ENCODE peak calls at places on chromosomes 7 and 10, in ten cellular contexts. One of them, this sample, is unnamed.

GRCh38 chr7:21733837-21734236 is 191.0 kb downstream of the DNAH11 start:
- DNase-seq in EH: no peak
- DNase-seq in AG09319: no peak
- DNase-seq in activated T-helper 1 cell treated with anti-CD3 and anti-CD28 coated beads, Interleukin-12 subunit alpha, Interleukin-12 subunit beta, Interleukin-2, Interleukin-4 antibody, amounts not matched to agents 30 ng/mL and 10 ng/mL and 1 ng/mL, durations not matched to agents 14 hours and 24 hours and 36 hours: no peak
- DNase-seq in epithelial cell of proximal tubule: no peak
- DNase-seq in fibroblast of lung: no peak
- DNase-seq in stimulated activated CD4-positive, alpha-beta T cell treated with anti-CD3 and anti-CD28 coated beads, TNF-alpha, amount 100 ng/mL, for 24 hours: no peak
- DNase-seq in activated gamma-delta T cell treated with Interleukin-2 at 50 U/mL for 16 hours: no peak
- DNase-seq in effector CD4-positive, alpha-beta T cell: no peak
- DNase-seq in ACHN: no peak
- DNase-seq in this sample: no peak

GRCh38 chr7:106630648-106631047 is 30.3 kb downstream of the CCDC71L start:
- DNase-seq in activated gamma-delta T cell treated with Interleukin-2 at 50 U/mL for 16 hours: no peak
- DNase-seq in activated T-helper 1 cell treated with anti-CD3 and anti-CD28 coated beads, Interleukin-12 subunit alpha, Interleukin-12 subunit beta, Interleukin-2, Interleukin-4 antibody, amounts not matched to agents 30 ng/mL and 10 ng/mL and 1 ng/mL, durations not matched to agents 14 hours and 24 hours and 36 hours: no peak
- DNase-seq in EH: no peak
- DNase-seq in fibroblast of lung: no peak
- DNase-seq in AG09319: no peak
- DNase-seq in effector CD4-positive, alpha-beta T cell: no peak
- DNase-seq in stimulated activated CD4-positive, alpha-beta T cell treated with anti-CD3 and anti-CD28 coated beads, TNF-alpha, amount 100 ng/mL, for 24 hours: no peak
- DNase-seq in ACHN: no peak
- DNase-seq in epithelial cell of proximal tubule: no peak
- DNase-seq in this sample: no peak

GRCh38 chr10:91514025-91514424 is 103.9 kb downstream of the HECTD2 start:
- DNase-seq in fibroblast of lung: peak; percentile 59
- DNase-seq in activated gamma-delta T cell treated with Interleukin-2 at 50 U/mL for 16 hours: no peak
- DNase-seq in activated T-helper 1 cell treated with anti-CD3 and anti-CD28 coated beads, Interleukin-12 subunit alpha, Interleukin-12 subunit beta, Interleukin-2, Interleukin-4 antibody, amounts not matched to agents 30 ng/mL and 10 ng/mL and 1 ng/mL, durations not matched to agents 14 hours and 24 hours and 36 hours: no peak
- DNase-seq in effector CD4-positive, alpha-beta T cell: no peak
- DNase-seq in epithelial cell of proximal tubule: no peak
- DNase-seq in ACHN: no peak
- DNase-seq in EH: peak; percentile 23
- DNase-seq in stimulated activated CD4-positive, alpha-beta T cell treated with anti-CD3 and anti-CD28 coated beads, TNF-alpha, amount 100 ng/mL, for 24 hours: no peak
- DNase-seq in AG09319: no peak
- DNase-seq in this sample: no peak

GRCh38 chr7:129569811-129570215 is 41.7 kb upstream of the NRF1 start:
- DNase-seq in epithelial cell of proximal tubule: peak; percentile 86
- DNase-seq in fibroblast of lung: peak; percentile 77
- DNase-seq in activated T-helper 1 cell treated with anti-CD3 and anti-CD28 coated beads, Interleukin-12 subunit alpha, Interleukin-12 subunit beta, Interleukin-2, Interleukin-4 antibody, amounts not matched to agents 30 ng/mL and 10 ng/mL and 1 ng/mL, durations not matched to agents 14 hours and 24 hours and 36 hours: no peak
- DNase-seq in ACHN: peak; percentile 97
- DNase-seq in EH: peak; percentile 93
- DNase-seq in effector CD4-positive, alpha-beta T cell: no peak
- DNase-seq in AG09319: peak; percentile 63
- DNase-seq in activated gamma-delta T cell treated with Interleukin-2 at 50 U/mL for 16 hours: no peak
- DNase-seq in stimulated activated CD4-positive, alpha-beta T cell treated with anti-CD3 and anti-CD28 coated beads, TNF-alpha, amount 100 ng/mL, for 24 hours: no peak
- DNase-seq in this sample: no peak

GRCh38 chr7:108030536-108030935 is 27.6 kb upstream of the LAMB1 start:
- DNase-seq in fibroblast of lung: no peak
- DNase-seq in activated gamma-delta T cell treated with Interleukin-2 at 50 U/mL for 16 hours: no peak
- DNase-seq in activated T-helper 1 cell treated with anti-CD3 and anti-CD28 coated beads, Interleukin-12 subunit alpha, Interleukin-12 subunit beta, Interleukin-2, Interleukin-4 antibody, amounts not matched to agents 30 ng/mL and 10 ng/mL and 1 ng/mL, durations not matched to agents 14 hours and 24 hours and 36 hours: no peak
- DNase-seq in epithelial cell of proximal tubule: no peak
- DNase-seq in EH: peak; percentile 83
- DNase-seq in ACHN: peak; percentile 42
- DNase-seq in stimulated activated CD4-positive, alpha-beta T cell treated with anti-CD3 and anti-CD28 coated beads, TNF-alpha, amount 100 ng/mL, for 24 hours: no peak
- DNase-seq in AG09319: no peak
- DNase-seq in effector CD4-positive, alpha-beta T cell: no peak
- DNase-seq in this sample: no peak

GRCh38 chr10:70903262-70903921 is 15.0 kb upstream of the PCBD1 start:
- DNase-seq in ACHN: peak; percentile 57
- DNase-seq in activated gamma-delta T cell treated with Interleukin-2 at 50 U/mL for 16 hours: peak; percentile 20
- DNase-seq in effector CD4-positive, alpha-beta T cell: peak; percentile 12
- DNase-seq in epithelial cell of proximal tubule: no peak
- DNase-seq in activated T-helper 1 cell treated with anti-CD3 and anti-CD28 coated beads, Interleukin-12 subunit alpha, Interleukin-12 subunit beta, Interleukin-2, Interleukin-4 antibody, amounts not matched to agents 30 ng/mL and 10 ng/mL and 1 ng/mL, durations not matched to agents 14 hours and 24 hours and 36 hours: no peak
- DNase-seq in stimulated activated CD4-positive, alpha-beta T cell treated with anti-CD3 and anti-CD28 coated beads, TNF-alpha, amount 100 ng/mL, for 24 hours: peak; percentile 25
- DNase-seq in EH: peak; percentile 54
- DNase-seq in fibroblast of lung: peak; percentile 50
- DNase-seq in AG09319: no peak
- DNase-seq in this sample: no peak

GRCh38 chr7:87564290-87564963 is 36.3 kb downstream of the ABCB1 start:
- DNase-seq in fibroblast of lung: no peak
- DNase-seq in stimulated activated CD4-positive, alpha-beta T cell treated with anti-CD3 and anti-CD28 coated beads, TNF-alpha, amount 100 ng/mL, for 24 hours: peak; percentile 5
- DNase-seq in AG09319: no peak
- DNase-seq in ACHN: peak; percentile 74
- DNase-seq in activated T-helper 1 cell treated with anti-CD3 and anti-CD28 coated beads, Interleukin-12 subunit alpha, Interleukin-12 subunit beta, Interleukin-2, Interleukin-4 antibody, amounts not matched to agents 30 ng/mL and 10 ng/mL and 1 ng/mL, durations not matched to agents 14 hours and 24 hours and 36 hours: no peak
- DNase-seq in epithelial cell of proximal tubule: no peak
- DNase-seq in effector CD4-positive, alpha-beta T cell: no peak
- DNase-seq in activated gamma-delta T cell treated with Interleukin-2 at 50 U/mL for 16 hours: peak; percentile 10
- DNase-seq in EH: peak; percentile 5
- DNase-seq in this sample: peak; percentile 17

GRCh38 chr10:27998178-27998953 is 513 bp downstream of the ODAD2 start:
- DNase-seq in ACHN: peak; percentile 38
- DNase-seq in activated gamma-delta T cell treated with Interleukin-2 at 50 U/mL for 16 hours: peak; percentile 11
- DNase-seq in epithelial cell of proximal tubule: no peak
- DNase-seq in fibroblast of lung: peak; percentile 43
- DNase-seq in activated T-helper 1 cell treated with anti-CD3 and anti-CD28 coated beads, Interleukin-12 subunit alpha, Interleukin-12 subunit beta, Interleukin-2, Interleukin-4 antibody, amounts not matched to agents 30 ng/mL and 10 ng/mL and 1 ng/mL, durations not matched to agents 14 hours and 24 hours and 36 hours: no peak
- DNase-seq in effector CD4-positive, alpha-beta T cell: no peak
- DNase-seq in EH: peak; percentile 55
- DNase-seq in AG09319: no peak
- DNase-seq in stimulated activated CD4-positive, alpha-beta T cell treated with anti-CD3 and anti-CD28 coated beads, TNF-alpha, amount 100 ng/mL, for 24 hours: peak; percentile 32
- DNase-seq in this sample: no peak

GRCh38 chr7:157394246-157395191 is 57.7 kb downstream of the DNAJB6 start:
- DNase-seq in EH: peak; percentile 49
- DNase-seq in activated gamma-delta T cell treated with Interleukin-2 at 50 U/mL for 16 hours: no peak
- DNase-seq in effector CD4-positive, alpha-beta T cell: no peak
- DNase-seq in fibroblast of lung: peak; percentile 28
- DNase-seq in stimulated activated CD4-positive, alpha-beta T cell treated with anti-CD3 and anti-CD28 coated beads, TNF-alpha, amount 100 ng/mL, for 24 hours: no peak
- DNase-seq in ACHN: no peak
- DNase-seq in epithelial cell of proximal tubule: no peak
- DNase-seq in AG09319: no peak
- DNase-seq in activated T-helper 1 cell treated with anti-CD3 and anti-CD28 coated beads, Interleukin-12 subunit alpha, Interleukin-12 subunit beta, Interleukin-2, Interleukin-4 antibody, amounts not matched to agents 30 ng/mL and 10 ng/mL and 1 ng/mL, durations not matched to agents 14 hours and 24 hours and 36 hours: no peak
- DNase-seq in this sample: no peak

GRCh38 chr7:102079140-102080002 is 207.3 kb upstream of the SH2B2 start:
- DNase-seq in epithelial cell of proximal tubule: peak; percentile 48
- DNase-seq in EH: no peak
- DNase-seq in fibroblast of lung: no peak
- DNase-seq in activated T-helper 1 cell treated with anti-CD3 and anti-CD28 coated beads, Interleukin-12 subunit alpha, Interleukin-12 subunit beta, Interleukin-2, Interleukin-4 antibody, amounts not matched to agents 30 ng/mL and 10 ng/mL and 1 ng/mL, durations not matched to agents 14 hours and 24 hours and 36 hours: no peak
- DNase-seq in effector CD4-positive, alpha-beta T cell: no peak
- DNase-seq in activated gamma-delta T cell treated with Interleukin-2 at 50 U/mL for 16 hours: no peak
- DNase-seq in stimulated activated CD4-positive, alpha-beta T cell treated with anti-CD3 and anti-CD28 coated beads, TNF-alpha, amount 100 ng/mL, for 24 hours: no peak
- DNase-seq in AG09319: no peak
- DNase-seq in ACHN: no peak
- DNase-seq in this sample: no peak

GRCh38 chr10:5094265-5095205 is at the start of gene AKR1C3:
- DNase-seq in epithelial cell of proximal tubule: peak; percentile 64
- DNase-seq in EH: peak; percentile 53
- DNase-seq in ACHN: peak; percentile 74
- DNase-seq in AG09319: peak; percentile 54
- DNase-seq in effector CD4-positive, alpha-beta T cell: no peak
- DNase-seq in activated gamma-delta T cell treated with Interleukin-2 at 50 U/mL for 16 hours: no peak
- DNase-seq in fibroblast of lung: peak; percentile 84
- DNase-seq in activated T-helper 1 cell treated with anti-CD3 and anti-CD28 coated beads, Interleukin-12 subunit alpha, Interleukin-12 subunit beta, Interleukin-2, Interleukin-4 antibody, amounts not matched to agents 30 ng/mL and 10 ng/mL and 1 ng/mL, durations not matched to agents 14 hours and 24 hours and 36 hours: no peak
- DNase-seq in stimulated activated CD4-positive, alpha-beta T cell treated with anti-CD3 and anti-CD28 coated beads, TNF-alpha, amount 100 ng/mL, for 24 hours: no peak
- DNase-seq in this sample: no peak

GRCh38 chr7:85828654-85829053 is 641.8 kb upstream of the SEMA3D start:
- DNase-seq in stimulated activated CD4-positive, alpha-beta T cell treated with anti-CD3 and anti-CD28 coated beads, TNF-alpha, amount 100 ng/mL, for 24 hours: no peak
- DNase-seq in effector CD4-positive, alpha-beta T cell: no peak
- DNase-seq in EH: no peak
- DNase-seq in activated gamma-delta T cell treated with Interleukin-2 at 50 U/mL for 16 hours: no peak
- DNase-seq in ACHN: no peak
- DNase-seq in epithelial cell of proximal tubule: no peak
- DNase-seq in fibroblast of lung: peak; percentile 6
- DNase-seq in AG09319: no peak
- DNase-seq in activated T-helper 1 cell treated with anti-CD3 and anti-CD28 coated beads, Interleukin-12 subunit alpha, Interleukin-12 subunit beta, Interleukin-2, Interleukin-4 antibody, amounts not matched to agents 30 ng/mL and 10 ng/mL and 1 ng/mL, durations not matched to agents 14 hours and 24 hours and 36 hours: no peak
- DNase-seq in this sample: no peak

GRCh38 chr7:154672659-154673415 is 330.1 kb downstream of the PAXIP1 start:
- DNase-seq in EH: no peak
- DNase-seq in effector CD4-positive, alpha-beta T cell: no peak
- DNase-seq in activated gamma-delta T cell treated with Interleukin-2 at 50 U/mL for 16 hours: no peak
- DNase-seq in AG09319: no peak
- DNase-seq in ACHN: no peak
- DNase-seq in activated T-helper 1 cell treated with anti-CD3 and anti-CD28 coated beads, Interleukin-12 subunit alpha, Interleukin-12 subunit beta, Interleukin-2, Interleukin-4 antibody, amounts not matched to agents 30 ng/mL and 10 ng/mL and 1 ng/mL, durations not matched to agents 14 hours and 24 hours and 36 hours: no peak
- DNase-seq in fibroblast of lung: no peak
- DNase-seq in epithelial cell of proximal tubule: no peak
- DNase-seq in stimulated activated CD4-positive, alpha-beta T cell treated with anti-CD3 and anti-CD28 coated beads, TNF-alpha, amount 100 ng/mL, for 24 hours: no peak
- DNase-seq in this sample: peak; percentile 79

GRCh38 chr7:150898475-150899011 is 46.2 kb downstream of the AOC1 start:
- DNase-seq in ACHN: peak; percentile 70
- DNase-seq in EH: peak; percentile 66
- DNase-seq in stimulated activated CD4-positive, alpha-beta T cell treated with anti-CD3 and anti-CD28 coated beads, TNF-alpha, amount 100 ng/mL, for 24 hours: peak; percentile 77
- DNase-seq in fibroblast of lung: peak; percentile 61
- DNase-seq in activated gamma-delta T cell treated with Interleukin-2 at 50 U/mL for 16 hours: peak; percentile 80
- DNase-seq in AG09319: peak; percentile 23
- DNase-seq in activated T-helper 1 cell treated with anti-CD3 and anti-CD28 coated beads, Interleukin-12 subunit alpha, Interleukin-12 subunit beta, Interleukin-2, Interleukin-4 antibody, amounts not matched to agents 30 ng/mL and 10 ng/mL and 1 ng/mL, durations not matched to agents 14 hours and 24 hours and 36 hours: peak; percentile 56
- DNase-seq in epithelial cell of proximal tubule: no peak
- DNase-seq in effector CD4-positive, alpha-beta T cell: peak; percentile 71
- DNase-seq in this sample: peak; percentile 80

GRCh38 chr7:79555571-79555970 is 102.1 kb upstream of the MAGI2 start:
- DNase-seq in effector CD4-positive, alpha-beta T cell: no peak
- DNase-seq in AG09319: no peak
- DNase-seq in activated T-helper 1 cell treated with anti-CD3 and anti-CD28 coated beads, Interleukin-12 subunit alpha, Interleukin-12 subunit beta, Interleukin-2, Interleukin-4 antibody, amounts not matched to agents 30 ng/mL and 10 ng/mL and 1 ng/mL, durations not matched to agents 14 hours and 24 hours and 36 hours: no peak
- DNase-seq in EH: no peak
- DNase-seq in fibroblast of lung: peak; percentile 5
- DNase-seq in activated gamma-delta T cell treated with Interleukin-2 at 50 U/mL for 16 hours: no peak
- DNase-seq in ACHN: no peak
- DNase-seq in epithelial cell of proximal tubule: no peak
- DNase-seq in stimulated activated CD4-positive, alpha-beta T cell treated with anti-CD3 and anti-CD28 coated beads, TNF-alpha, amount 100 ng/mL, for 24 hours: no peak
- DNase-seq in this sample: no peak

GRCh38 chr10:22681783-22682183 is 32.6 kb downstream of the PIP4K2A start:
- DNase-seq in stimulated activated CD4-positive, alpha-beta T cell treated with anti-CD3 and anti-CD28 coated beads, TNF-alpha, amount 100 ng/mL, for 24 hours: peak; percentile 33
- DNase-seq in ACHN: peak; percentile 57
- DNase-seq in effector CD4-positive, alpha-beta T cell: peak; percentile 52
- DNase-seq in epithelial cell of proximal tubule: no peak
- DNase-seq in activated gamma-delta T cell treated with Interleukin-2 at 50 U/mL for 16 hours: peak; percentile 41
- DNase-seq in fibroblast of lung: peak; percentile 53
- DNase-seq in activated T-helper 1 cell treated with anti-CD3 and anti-CD28 coated beads, Interleukin-12 subunit alpha, Interleukin-12 subunit beta, Interleukin-2, Interleukin-4 antibody, amounts not matched to agents 30 ng/mL and 10 ng/mL and 1 ng/mL, durations not matched to agents 14 hours and 24 hours and 36 hours: peak; percentile 37
- DNase-seq in EH: peak; percentile 74
- DNase-seq in AG09319: no peak
- DNase-seq in this sample: no peak